ENCODE peak calls at places on chromosome 12, in ten cellular contexts. One of them, this sample, is unnamed. For H3K9me3, the result is how much of the 10 kb centered on the place peaks cover.

GRCh38 chr12:58171914-58172313 is 230.5 kb downstream of the ATP23 start:
- DNase-seq in A549: no peak
- DNase-seq in Peyer's patch: no peak
- DNase-seq in ovary: no peak
- DNase-seq in right lobe of liver: no peak
- DNase-seq in esophagus squamous epithelium: no peak
- DNase-seq in tibial nerve: no peak
- DNase-seq in uterus: no peak
- DNase-seq in body of pancreas: peak
- DNase-seq in HepG2: no peak
- DNase-seq in this sample: no peak

GRCh38 chr12:19462441-19462840 is 23.1 kb downstream of the AEBP2 start:
- DNase-seq in body of pancreas: no peak
- DNase-seq in right lobe of liver: no peak
- DNase-seq in ovary: no peak
- DNase-seq in esophagus squamous epithelium: no peak
- DNase-seq in tibial nerve: no peak
- DNase-seq in uterus: no peak
- DNase-seq in A549: no peak
- DNase-seq in Peyer's patch: no peak
- DNase-seq in HepG2: no peak
- DNase-seq in this sample: no peak

GRCh38 chr12:87756111-87756510 is 273.1 kb downstream of the C12orf50 start:
- DNase-seq in esophagus squamous epithelium: no peak
- DNase-seq in ovary: no peak
- DNase-seq in A549: peak
- DNase-seq in tibial nerve: no peak
- DNase-seq in body of pancreas: no peak
- DNase-seq in uterus: no peak
- DNase-seq in HepG2: no peak
- DNase-seq in right lobe of liver: no peak
- DNase-seq in Peyer's patch: no peak
- DNase-seq in this sample: no peak

GRCh38 chr12:85872497-85873091 is 1.5 kb upstream of the NTS start:
- DNase-seq in Peyer's patch: no peak
- DNase-seq in right lobe of liver: no peak
- DNase-seq in body of pancreas: no peak
- DNase-seq in A549: peak
- DNase-seq in HepG2: peak
- DNase-seq in ovary: no peak
- DNase-seq in uterus: no peak
- DNase-seq in tibial nerve: no peak
- DNase-seq in esophagus squamous epithelium: no peak
- DNase-seq in this sample: no peak

GRCh38 chr12:77324416-77324762 is 259.0 kb upstream of the E2F7 start:
- DNase-seq in A549: no peak
- DNase-seq in tibial nerve: no peak
- DNase-seq in uterus: no peak
- DNase-seq in ovary: no peak
- DNase-seq in esophagus squamous epithelium: no peak
- DNase-seq in body of pancreas: no peak
- DNase-seq in Peyer's patch: no peak
- DNase-seq in right lobe of liver: no peak
- DNase-seq in HepG2: no peak
- DNase-seq in this sample: no peak

GRCh38 chr12:22835431-22835830 is 210.5 kb downstream of the ETNK1 start:
- DNase-seq in tibial nerve: no peak
- DNase-seq in body of pancreas: no peak
- DNase-seq in esophagus squamous epithelium: no peak
- DNase-seq in ovary: no peak
- DNase-seq in uterus: no peak
- DNase-seq in HepG2: no peak
- DNase-seq in A549: no peak
- DNase-seq in right lobe of liver: no peak
- DNase-seq in Peyer's patch: no peak
- DNase-seq in this sample: no peak

GRCh38 chr12:86838264-86838663 is 582.1 kb upstream of the MGAT4C start:
- DNase-seq in HepG2: no peak
- DNase-seq in ovary: no peak
- DNase-seq in A549: no peak
- DNase-seq in esophagus squamous epithelium: no peak
- DNase-seq in Peyer's patch: no peak
- DNase-seq in tibial nerve: no peak
- DNase-seq in right lobe of liver: no peak
- DNase-seq in body of pancreas: no peak
- DNase-seq in uterus: no peak
- DNase-seq in this sample: no peak

GRCh38 chr12:93198086-93198485 is 179.6 kb upstream of the NUDT4 start:
- DNase-seq in esophagus squamous epithelium: no peak
- DNase-seq in uterus: no peak
- DNase-seq in A549: peak
- DNase-seq in ovary: no peak
- DNase-seq in right lobe of liver: peak
- DNase-seq in tibial nerve: no peak
- DNase-seq in HepG2: peak
- DNase-seq in body of pancreas: no peak
- DNase-seq in Peyer's patch: no peak
- DNase-seq in this sample: no peak

GRCh38 chr12:54765652-54766051 is 88.7 kb upstream of the MUCL1 start:
- DNase-seq in esophagus squamous epithelium: no peak
- DNase-seq in body of pancreas: no peak
- DNase-seq in A549: no peak
- DNase-seq in uterus: no peak
- DNase-seq in right lobe of liver: no peak
- DNase-seq in tibial nerve: no peak
- DNase-seq in ovary: no peak
- DNase-seq in Peyer's patch: no peak
- DNase-seq in HepG2: no peak
- DNase-seq in this sample: no peak

GRCh38 chr12:52783563-52784316 is 6.6 kb upstream of the KRT76 start:
- DNase-seq in right lobe of liver: no peak
- DNase-seq in tibial nerve: no peak
- DNase-seq in Peyer's patch: no peak
- DNase-seq in esophagus squamous epithelium: no peak
- DNase-seq in ovary: no peak
- DNase-seq in A549: no peak
- DNase-seq in HepG2: no peak
- DNase-seq in body of pancreas: no peak
- DNase-seq in uterus: no peak
- DNase-seq in this sample: no peak

GRCh38 chr12:88237954-88238353 is 95.8 kb downstream of the TMTC3 start:
- DNase-seq in A549: no peak
- DNase-seq in ovary: no peak
- DNase-seq in uterus: no peak
- DNase-seq in body of pancreas: no peak
- DNase-seq in right lobe of liver: no peak
- DNase-seq in HepG2: no peak
- DNase-seq in esophagus squamous epithelium: no peak
- DNase-seq in Peyer's patch: no peak
- DNase-seq in tibial nerve: no peak
- DNase-seq in this sample: no peak

GRCh38 chr12:7219599-7220243 is 30.2 kb downstream of the PEX5 start:
- DNase-seq in right lobe of liver: peak
- DNase-seq in tibial nerve: peak
- DNase-seq in Peyer's patch: peak
- DNase-seq in esophagus squamous epithelium: no peak
- DNase-seq in uterus: peak
- DNase-seq in body of pancreas: peak
- DNase-seq in HepG2: peak
- DNase-seq in ovary: peak
- DNase-seq in A549: peak
- DNase-seq in this sample: peak

GRCh38 chr12:76595056-76595455 is 35.5 kb upstream of the OSBPL8 start:
- DNase-seq in A549: no peak
- DNase-seq in tibial nerve: no peak
- DNase-seq in esophagus squamous epithelium: no peak
- DNase-seq in body of pancreas: no peak
- DNase-seq in Peyer's patch: no peak
- DNase-seq in HepG2: no peak
- DNase-seq in uterus: no peak
- DNase-seq in ovary: no peak
- DNase-seq in right lobe of liver: no peak
- DNase-seq in this sample: no peak

DNA sequence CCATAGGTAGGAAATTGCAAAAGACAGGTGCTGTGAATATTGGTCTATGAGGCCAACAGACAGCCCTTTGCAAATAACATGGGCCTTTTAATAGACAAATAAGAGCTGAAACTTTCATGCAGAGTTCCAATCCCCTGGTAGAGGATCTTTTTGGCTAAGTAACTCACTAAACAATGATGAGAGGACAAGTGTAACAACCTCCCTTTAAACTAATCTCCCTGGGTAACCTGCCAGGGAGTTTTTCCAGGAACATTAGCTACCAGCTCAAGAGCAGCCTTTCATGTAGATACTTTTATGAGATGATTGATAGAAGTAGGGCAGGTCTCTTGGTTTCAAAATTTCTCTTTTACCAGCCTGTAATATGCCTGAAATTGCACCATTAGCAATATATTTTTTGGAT is 13.8 kb upstream of the CACNA1C start:
- DNase-seq in HepG2: no peak
- DNase-seq in right lobe of liver: no peak
- DNase-seq in body of pancreas: no peak
- DNase-seq in ovary: no peak
- DNase-seq in Peyer's patch: no peak
- DNase-seq in uterus: no peak
- DNase-seq in A549: no peak
- DNase-seq in esophagus squamous epithelium: no peak
- DNase-seq in tibial nerve: no peak
- DNase-seq in this sample: no peak
- TF ChIP-seq POLR2A in HepG2: no peak
- TF ChIP-seq POLR2A in right lobe of liver: no peak
- TF ChIP-seq POLR2A in body of pancreas: no peak
- TF ChIP-seq POLR2A in ovary: no peak
- TF ChIP-seq POLR2A in Peyer's patch: no peak
- TF ChIP-seq POLR2A in uterus: no peak
- TF ChIP-seq POLR2A in A549: no peak
- TF ChIP-seq POLR2A in esophagus squamous epithelium: no peak
- TF ChIP-seq POLR2A in tibial nerve: no peak
- TF ChIP-seq POLR2A in this sample: no peak

DNA sequence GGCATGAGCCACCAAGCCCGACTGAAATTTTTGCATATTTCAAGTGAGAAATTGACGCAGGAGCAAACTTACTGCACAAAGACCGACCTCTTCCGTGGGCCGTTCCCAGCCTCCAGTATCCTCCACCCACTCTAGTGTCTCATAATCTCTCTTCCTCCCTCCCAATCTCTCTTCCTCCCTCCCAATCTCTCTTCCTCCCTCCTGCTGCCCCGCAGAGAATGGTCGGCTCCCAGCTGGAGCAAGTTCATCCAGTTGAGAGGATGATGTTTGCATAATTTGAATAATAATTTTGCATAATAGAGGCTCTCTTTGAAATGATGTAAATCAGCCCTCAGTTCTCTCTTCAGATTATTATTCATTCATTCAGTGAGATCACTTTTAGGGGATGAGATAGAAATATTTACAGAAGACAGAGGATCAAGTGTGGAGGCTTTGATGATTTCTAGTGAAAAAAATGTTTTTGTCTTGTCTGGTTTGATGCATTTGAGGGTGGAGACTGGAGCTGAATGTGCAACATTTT is 125.0 kb downstream of the PTPN11 start:
- DNase-seq in tibial nerve: no peak
- DNase-seq in right lobe of liver: no peak
- DNase-seq in A549: no peak
- DNase-seq in uterus: no peak
- DNase-seq in HepG2: no peak
- DNase-seq in ovary: no peak
- DNase-seq in esophagus squamous epithelium: no peak
- DNase-seq in Peyer's patch: no peak
- DNase-seq in body of pancreas: no peak
- DNase-seq in this sample: no peak
- H3K27ac ChIP-seq in tibial nerve: no peak
- H3K27ac ChIP-seq in right lobe of liver: no peak
- H3K27ac ChIP-seq in A549: no peak
- H3K27ac ChIP-seq in uterus: no peak
- H3K27ac ChIP-seq in HepG2: no peak
- H3K27ac ChIP-seq in ovary: no peak
- H3K27ac ChIP-seq in esophagus squamous epithelium: no peak
- H3K27ac ChIP-seq in Peyer's patch: no peak
- H3K27ac ChIP-seq in body of pancreas: no peak
- H3K27ac ChIP-seq in this sample: no peak

DNA sequence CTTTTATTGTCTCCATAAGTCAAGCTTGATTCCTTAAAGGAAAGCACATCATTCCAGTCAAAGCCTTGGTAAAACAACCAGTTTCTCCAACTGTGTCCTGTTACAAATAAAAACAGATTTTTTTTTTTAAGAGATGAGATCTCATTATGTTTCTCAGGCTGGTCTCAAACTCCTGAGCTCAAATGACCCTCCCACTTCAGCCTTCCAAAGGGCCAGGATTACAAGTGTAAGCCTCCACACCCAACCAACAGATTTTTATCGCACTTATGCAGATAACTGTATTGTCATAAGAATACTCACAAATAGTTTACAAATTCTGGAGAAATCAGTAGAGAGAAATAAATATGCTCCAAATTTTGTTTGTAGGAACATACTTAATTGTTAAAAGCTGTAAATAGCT is 56.1 kb upstream of the SLC2A13 start:
- DNase-seq in Peyer's patch: no peak
- DNase-seq in HepG2: no peak
- DNase-seq in body of pancreas: no peak
- DNase-seq in right lobe of liver: no peak
- DNase-seq in tibial nerve: no peak
- DNase-seq in ovary: no peak
- DNase-seq in esophagus squamous epithelium: no peak
- DNase-seq in uterus: no peak
- DNase-seq in A549: no peak
- DNase-seq in this sample: no peak
- H3K9me3 ChIP-seq in Peyer's patch: under half
- H3K9me3 ChIP-seq in HepG2: under half
- H3K9me3 ChIP-seq in body of pancreas: under half
- H3K9me3 ChIP-seq in right lobe of liver: under half
- H3K9me3 ChIP-seq in tibial nerve: under half
- H3K9me3 ChIP-seq in ovary: under half
- H3K9me3 ChIP-seq in esophagus squamous epithelium: under half
- H3K9me3 ChIP-seq in uterus: under half
- H3K9me3 ChIP-seq in A549: under half
- H3K9me3 ChIP-seq in this sample: under half

DNA sequence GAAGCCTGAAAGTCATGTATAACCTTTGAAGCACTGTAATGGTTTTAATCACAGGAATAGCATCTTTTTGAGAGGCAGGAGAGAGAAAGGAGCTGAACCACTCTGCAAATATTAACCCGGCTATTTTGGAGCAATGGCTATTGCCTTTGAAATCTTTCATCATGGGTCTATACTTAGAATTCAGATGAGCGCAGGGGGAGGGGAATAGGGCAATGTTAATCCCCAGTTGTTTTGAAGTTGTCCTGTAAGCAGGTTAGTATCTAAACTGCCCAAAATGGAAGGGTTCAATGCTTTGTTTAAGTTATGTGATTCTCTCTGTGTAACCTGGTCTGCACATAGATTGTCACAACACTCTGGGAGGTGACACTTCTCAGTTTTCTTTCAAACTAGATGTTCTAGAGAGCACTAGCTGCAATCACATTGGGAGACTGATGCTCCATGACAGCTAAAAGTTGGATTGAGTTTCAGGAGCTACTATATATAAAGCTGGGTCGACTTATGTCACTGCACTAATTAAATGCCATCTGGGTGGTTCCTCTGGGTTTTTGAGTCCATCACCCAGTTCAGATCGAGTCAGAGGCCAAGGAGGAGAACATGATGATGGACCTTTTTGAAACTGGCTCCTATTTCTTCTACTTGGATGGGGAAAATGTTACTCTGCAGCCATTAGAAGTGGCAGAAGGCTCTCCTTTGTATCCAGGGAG is at the start of gene MYF6:
- DNase-seq in tibial nerve: no peak
- DNase-seq in uterus: no peak
- DNase-seq in right lobe of liver: no peak
- DNase-seq in body of pancreas: no peak
- DNase-seq in A549: no peak
- DNase-seq in Peyer's patch: no peak
- DNase-seq in ovary: no peak
- DNase-seq in esophagus squamous epithelium: no peak
- DNase-seq in HepG2: no peak
- DNase-seq in this sample: no peak
- TF ChIP-seq POLR2A in tibial nerve: no peak
- TF ChIP-seq POLR2A in uterus: no peak
- TF ChIP-seq POLR2A in right lobe of liver: no peak
- TF ChIP-seq POLR2A in body of pancreas: no peak
- TF ChIP-seq POLR2A in A549: no peak
- TF ChIP-seq POLR2A in Peyer's patch: no peak
- TF ChIP-seq POLR2A in ovary: no peak
- TF ChIP-seq POLR2A in esophagus squamous epithelium: no peak
- TF ChIP-seq POLR2A in HepG2: no peak
- TF ChIP-seq POLR2A in this sample: peak

This sample was measured in esophagus muscularis mucosa.